ENCODE peak calls at places on chromosomes 4 and X, in eight cellular contexts. N is nephron progenitor cell, T is tibial nerve, O is brain microvascular endothelial cell, W is fibroblast of lung, S is suprapubic skin, X is GM12865, I is BJ. A is an unnamed sample.

GRCh38 chr4:38831653-38832052 is 25.0 kb downstream of the TLR6 start:
- DNase-seq in N (no peak), T (no peak), O (peak), W (peak), S (no peak), X (no peak), I (peak), A (no peak)

GRCh38 chr4:47639531-47639930 is 154.5 kb downstream of the ATP10D start:
- DNase-seq in N (no peak), T (no peak), O (peak), W (no peak), S (no peak), X (no peak), I (no peak), A (no peak)

GRCh38 chr4:53905281-53905934 is 159.0 kb downstream of the CHIC2 start:
- DNase-seq in N (no peak), T (no peak), O (no peak), W (peak), S (no peak), X (no peak), I (no peak), A (no peak)

GRCh38 chr4:18664051-18664450 is 642.5 kb upstream of the LCORL start:
- DNase-seq in N (no peak), T (no peak), O (no peak), W (no peak), S (no peak), X (no peak), I (no peak), A (no peak)

GRCh38 chr4:150206265-150206664 is 128.0 kb downstream of the DCLK2 start:
- DNase-seq in N (no peak), T (no peak), O (no peak), W (no peak), S (no peak), X (no peak), I (no peak), A (no peak)

GRCh38 chr4:165106518-165106917 is 6.1 kb downstream of the TMEM192 start:
- DNase-seq in N (no peak), T (no peak), O (no peak), W (no peak), S (no peak), X (no peak), I (no peak), A (no peak)

GRCh38 chr4:62676962-62677361 is 1476.8 kb downstream of the ADGRL3 start:
- DNase-seq in N (no peak), T (no peak), O (no peak), W (no peak), S (no peak), X (no peak), I (no peak), A (no peak)

GRCh38 chrX:111719426-111720210 is 38.6 kb downstream of the ALG13 start:
- DNase-seq in N (no peak), T (no peak), O (peak), W (peak), S (no peak), X (no peak), I (no peak), A (no peak)

GRCh38 chr4:174467107-174467506 is 55.2 kb downstream of the HPGD start:
- DNase-seq in N (no peak), T (no peak), O (no peak), W (no peak), S (no peak), X (no peak), I (no peak), A (no peak)

GRCh38 chrX:95071052-95071451 is 1397.0 kb downstream of the FAM133A start:
- DNase-seq in N (no peak), T (no peak), O (no peak), W (no peak), S (no peak), X (no peak), I (no peak), A (no peak)
- TF ChIP-seq CTCF in N (peak), T (no peak), O (peak), W (no peak), S (no peak), X (no peak), I (no peak), A (no peak)

DNA sequence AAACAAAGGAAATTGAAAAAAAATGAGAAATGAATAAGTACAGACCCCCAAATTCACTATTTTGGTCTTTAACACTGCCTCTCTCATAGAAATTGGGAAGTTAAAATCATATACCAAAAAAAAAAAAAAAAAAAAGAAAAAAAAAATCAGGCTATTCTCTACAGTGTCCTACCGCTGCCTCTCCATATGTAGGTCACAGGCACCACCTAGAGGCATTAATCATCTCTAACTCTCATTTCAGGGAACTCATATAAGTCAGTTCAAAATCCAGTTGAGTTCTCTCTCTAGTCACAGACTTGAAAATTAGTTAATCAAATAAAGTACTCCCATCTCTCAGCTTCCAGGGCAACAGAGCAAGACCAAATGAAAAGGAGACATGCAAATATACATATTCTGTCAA is 47.9 kb downstream of the COX18 start:
- DNase-seq in N (no peak), T (no peak), O (peak), W (peak), S (no peak), X (peak), I (no peak), A (peak)
- TF ChIP-seq CTCF in N (no peak), T (no peak), O (peak), W (no peak), S (no peak), X (peak), I (peak), A (peak)

DNA sequence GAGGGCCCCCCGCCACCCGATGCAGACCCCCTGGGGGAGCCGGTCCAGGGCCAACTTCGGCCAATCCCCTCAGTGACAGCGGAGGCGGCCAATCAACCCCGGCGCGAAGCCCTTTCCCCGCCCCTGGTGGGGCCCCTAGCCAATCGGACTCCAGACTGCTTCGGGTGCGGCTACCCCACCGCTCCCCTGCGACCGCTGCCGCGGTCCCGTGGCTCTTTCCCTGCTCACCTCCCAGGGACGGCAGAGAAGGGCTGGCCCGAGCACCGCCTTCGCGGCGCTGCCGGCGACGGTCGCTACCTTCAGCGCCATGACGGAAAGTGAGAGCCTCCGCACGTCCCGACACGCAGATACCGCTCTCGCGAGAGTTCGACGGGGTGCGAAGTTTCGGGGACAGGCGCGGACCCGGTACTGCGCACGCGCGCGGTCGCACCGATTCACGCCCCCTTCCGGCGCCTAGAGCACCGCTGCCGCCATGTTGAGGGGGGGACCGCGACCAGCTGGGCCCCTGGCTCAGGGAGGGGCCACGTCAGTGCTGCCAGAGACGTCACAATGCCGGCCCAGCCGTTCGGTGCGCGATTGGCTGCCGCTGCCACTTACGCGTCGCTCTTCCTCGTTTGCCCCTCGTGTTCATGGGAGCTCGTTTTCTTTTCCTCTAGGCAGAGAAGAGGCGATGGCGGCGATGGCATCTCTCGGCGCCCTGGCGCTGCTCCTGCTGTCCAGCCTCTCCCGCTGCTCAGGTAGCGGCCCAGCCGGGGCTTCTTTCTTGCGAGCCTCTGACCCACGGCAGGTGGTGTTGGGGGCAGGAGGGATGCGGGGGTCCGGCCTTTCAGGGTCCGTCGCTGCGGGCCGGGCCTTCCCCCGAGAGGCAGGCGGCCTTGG is at the start of the genes IDH3G and SSR4:
- DNase-seq in N (peak), T (peak), O (peak), W (peak), S (peak), X (peak), I (peak), A (peak)
- TF ChIP-seq CTCF in N (no peak), T (no peak), O (no peak), W (no peak), S (no peak), X (no peak), I (peak), A (no peak)

GRCh38 chrX:8042304-8042703 is 115.1 kb upstream of the PNPLA4 start:
- DNase-seq in N (no peak), T (no peak), O (no peak), W (no peak), S (no peak), X (no peak), I (no peak), A (no peak)
- TF ChIP-seq CTCF in N (peak), T (no peak), O (peak), W (no peak), S (no peak), X (no peak), I (no peak), A (no peak)

GRCh38 chr4:176896211-176896610 is 103.5 kb upstream of the VEGFC start:
- DNase-seq in N (no peak), T (no peak), O (no peak), W (no peak), S (no peak), X (no peak), I (no peak), A (no peak)
- TF ChIP-seq CTCF in N (no peak), T (no peak), O (no peak), W (no peak), S (no peak), X (no peak), I (no peak), A (no peak)

A was measured in activated CD8-positive, alpha-beta T cell treated with anti-CD3 and anti-CD28 coated beads for 36 hours.